ENCODE peak calls at places on chromosome 6, in six cellular contexts. P is GM23338; D is IMR-90; Z is heart left ventricle; M is CD8-positive, alpha-beta T cell; W is breast epithelium. T is an unnamed sample. For H3K4me1, the result is how much of the 10 kb centered on the place peaks cover.

GRCh38 chr6:41022294-41022693 is 16.7 kb downstream of the UNC5CL start:
- DNase-seq in P (no peak), D (no peak), Z (no peak), M (no peak), W (no peak), T (no peak)

GRCh38 chr6:44333942-44334341 is 8.5 kb upstream of the SPATS1 start:
- DNase-seq in P (no peak), D (no peak), Z (no peak), M (no peak), W (no peak), T (no peak)

GRCh38 chr6:149114167-149114566 is 203.3 kb upstream of the TAB2 start:
- DNase-seq in P (no peak), D (no peak), Z (peak), M (no peak), W (peak), T (no peak)

GRCh38 chr6:79188885-79189505 is 45.5 kb downstream of the HMGN3 start:
- DNase-seq in P (peak), D (no peak), Z (no peak), M (no peak), W (peak), T (no peak)

GRCh38 chr6:102387351-102388033 is 994.0 kb downstream of the GRIK2 start:
- DNase-seq in P (no peak), D (no peak), Z (no peak), M (no peak), W (no peak), T (no peak)

GRCh38 chr6:24743944-24744335 is 25.0 kb upstream of the C6orf62 start:
- DNase-seq in P (no peak), D (no peak), Z (no peak), M (no peak), W (no peak), T (no peak)

GRCh38 chr6:31383149-31383548 is 20.2 kb upstream of the MICA start:
- DNase-seq in P (no peak), D (no peak), Z (no peak), M (no peak), W (no peak), T (no peak)

GRCh38 chr6:138467901-138468300 is 31.4 kb downstream of the NHSL1 start:
- DNase-seq in P (no peak), D (peak), Z (no peak), M (no peak), W (no peak), T (no peak)

GRCh38 chr6:80021591-80021990 is 17.1 kb downstream of the TTK start:
- DNase-seq in P (no peak), D (no peak), Z (no peak), M (no peak), W (no peak), T (no peak)

GRCh38 chr6:56459030-56459805 is 183.5 kb downstream of the DST start:
- DNase-seq in P (no peak), D (no peak), Z (no peak), M (no peak), W (no peak), T (no peak)

GRCh38 chr6:79605061-79605460 is 26.1 kb upstream of the SH3BGRL2 start:
- DNase-seq in P (no peak), D (peak), Z (no peak), M (no peak), W (no peak), T (no peak)

GRCh38 chr6:31186052-31186734 is 15.7 kb upstream of the POU5F1 start:
- DNase-seq in P (no peak), D (no peak), Z (peak), M (no peak), W (peak), T (peak)

GRCh38 chr6:151239603-151240035 is at the start of gene AKAP12:
- DNase-seq in P (peak), D (peak), Z (peak), M (no peak), W (no peak), T (no peak)

GRCh38 chr6:41548098-41548840 is 2.1 kb downstream of the FOXP4 start:
- DNase-seq in P (peak), D (no peak), Z (no peak), M (no peak), W (no peak), T (peak)

GRCh38 chr6:17907467-17908229 is 79.8 kb downstream of the KIF13A start:
- DNase-seq in P (no peak), D (peak), Z (peak), M (no peak), W (peak), T (no peak)

GRCh38 chr6:39301606-39302005 is 12.6 kb downstream of the KCNK17 start:
- DNase-seq in P (peak), D (no peak), Z (no peak), M (no peak), W (no peak), T (no peak)

GRCh38 chr6:28633445-28634215 is 107.9 kb downstream of the GPX5 start:
- DNase-seq in P (peak), D (no peak), Z (no peak), M (no peak), W (no peak), T (peak)

GRCh38 chr6:84639396-84639795 is 125.0 kb downstream of the TBX18 start:
- DNase-seq in P (no peak), D (no peak), Z (no peak), M (no peak), W (no peak), T (no peak)

GRCh38 chr6:48826884-48827701 is 636.0 kb downstream of the MMUT start:
- DNase-seq in P (no peak), D (peak), Z (no peak), M (no peak), W (no peak), T (no peak)

GRCh38 chr6:159107451-159108260 is 61.5 kb upstream of the FNDC1 start:
- DNase-seq in P (no peak), D (no peak), Z (no peak), M (peak), W (no peak), T (no peak)

GRCh38 chr6:37554480-37554819 is 54.8 kb upstream of the CCDC167 start:
- DNase-seq in P (no peak), D (peak), Z (no peak), M (no peak), W (no peak), T (no peak)

GRCh38 chr6:72622094-72622540 is 253 bp downstream of the KCNQ5 start:
- DNase-seq in P (peak), D (peak), Z (no peak), M (peak), W (no peak), T (peak)

GRCh38 chr6:7406743-7407142 is 17.1 kb downstream of the RIOK1 start:
- DNase-seq in P (no peak), D (peak), Z (no peak), M (no peak), W (no peak), T (no peak)

GRCh38 chr6:157946865-157947532 is 34.7 kb upstream of the SYNJ2 start:
- DNase-seq in P (peak), D (peak), Z (no peak), M (no peak), W (no peak), T (no peak)

GRCh38 chr6:51099201-51099600 is 280.5 kb downstream of the TFAP2B start:
- DNase-seq in P (no peak), D (no peak), Z (no peak), M (no peak), W (no peak), T (no peak)

GRCh38 chr6:15457903-15458530 is 204.8 kb downstream of the DTNBP1 start:
- DNase-seq in P (no peak), D (no peak), Z (no peak), M (no peak), W (no peak), T (no peak)

GRCh38 chr6:6788394-6789020 is 200.0 kb downstream of the LY86 start:
- DNase-seq in P (peak), D (no peak), Z (no peak), M (no peak), W (no peak), T (no peak)

GRCh38 chr6:93727447-93727846 is 308.1 kb upstream of the EPHA7 start:
- DNase-seq in P (no peak), D (no peak), Z (no peak), M (no peak), W (no peak), T (no peak)

GRCh38 chr6:7803219-7803618 is 77.3 kb downstream of the BMP6 start:
- DNase-seq in P (no peak), D (no peak), Z (no peak), M (no peak), W (no peak), T (no peak)

GRCh38 chr6:38493929-38494547 is 145.7 kb downstream of the BTBD9 start:
- DNase-seq in P (peak), D (peak), Z (peak), M (peak), W (peak), T (peak)

GRCh38 chr6:10256113-10256690 is 158.7 kb downstream of the TFAP2A start:
- DNase-seq in P (peak), D (no peak), Z (no peak), M (no peak), W (no peak), T (no peak)

GRCh38 chr6:137678451-137678850 is 184.3 kb upstream of the OLIG3 start:
- DNase-seq in P (no peak), D (no peak), Z (no peak), M (no peak), W (no peak), T (no peak)

GRCh38 chr6:19477563-19477962 is 359.6 kb upstream of the ID4 start:
- DNase-seq in P (no peak), D (no peak), Z (no peak), M (no peak), W (no peak), T (no peak)

GRCh38 chr6:39490120-39490519 is 167.6 kb upstream of the KCNK16 start:
- DNase-seq in P (no peak), D (no peak), Z (no peak), M (no peak), W (no peak), T (no peak)

GRCh38 chr6:44859901-44860410 is 468.2 kb upstream of the RUNX2 start:
- DNase-seq in P (no peak), D (peak), Z (no peak), M (no peak), W (no peak), T (no peak)

GRCh38 chr6:22827760-22828159 is 258.4 kb downstream of the HDGFL1 start:
- DNase-seq in P (no peak), D (peak), Z (no peak), M (no peak), W (no peak), T (no peak)

GRCh38 chr6:41798901-41799300 is 11.4 kb downstream of the TOMM6 start:
- DNase-seq in P (no peak), D (no peak), Z (no peak), M (no peak), W (no peak), T (no peak)

GRCh38 chr6:16481680-16482079 is 243.3 kb downstream of the GMPR start:
- DNase-seq in P (no peak), D (no peak), Z (no peak), M (peak), W (no peak), T (no peak)

GRCh38 chr6:49541210-49541724 is 9.2 kb upstream of the C6orf141 start:
- DNase-seq in P (no peak), D (peak), Z (no peak), M (no peak), W (no peak), T (no peak)

DNA sequence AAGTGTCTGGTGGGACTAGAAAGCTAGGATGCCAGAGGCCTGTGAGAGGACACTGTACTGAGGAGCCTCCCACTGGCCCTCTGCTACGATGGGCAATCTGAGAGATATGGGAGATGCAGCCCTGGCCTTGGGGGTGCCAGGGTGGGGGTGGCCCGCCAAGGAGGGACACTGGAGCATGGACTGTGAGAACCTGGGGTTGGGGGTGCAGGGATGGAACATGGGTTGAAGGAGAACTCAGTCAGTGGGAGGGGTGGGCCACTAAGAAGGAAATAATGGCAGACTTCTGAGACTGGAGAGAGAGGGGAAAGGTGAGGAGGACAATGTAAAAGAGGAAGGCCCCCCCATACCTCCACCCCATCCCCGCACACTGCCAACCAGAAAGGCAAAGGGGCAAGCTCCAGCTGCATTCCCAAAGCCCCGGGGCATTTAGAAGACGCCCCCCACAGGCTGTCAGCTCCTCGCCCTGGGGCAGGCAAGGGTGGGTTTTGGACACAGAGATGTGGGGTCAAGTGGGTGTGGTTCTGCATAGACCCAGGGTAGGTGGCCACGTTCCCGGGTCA is 20.9 kb upstream of the SLC22A7 start:
- DNase-seq in P (no peak), D (no peak), Z (no peak), M (no peak), W (no peak), T (no peak)
- H3K4me1 ChIP-seq in P (under half), D (under half), Z (under half), M (under half), W (under half), T (under half)

GRCh38 chr6:167855825-167856425 is 29.2 kb downstream of the AFDN start:
- DNase-seq in P (no peak), D (peak), Z (no peak), M (no peak), W (no peak), T (no peak)
- H3K4me1 ChIP-seq in P (half or more), D (under half), Z (under half), M (under half), W (under half), T (under half)

DNA sequence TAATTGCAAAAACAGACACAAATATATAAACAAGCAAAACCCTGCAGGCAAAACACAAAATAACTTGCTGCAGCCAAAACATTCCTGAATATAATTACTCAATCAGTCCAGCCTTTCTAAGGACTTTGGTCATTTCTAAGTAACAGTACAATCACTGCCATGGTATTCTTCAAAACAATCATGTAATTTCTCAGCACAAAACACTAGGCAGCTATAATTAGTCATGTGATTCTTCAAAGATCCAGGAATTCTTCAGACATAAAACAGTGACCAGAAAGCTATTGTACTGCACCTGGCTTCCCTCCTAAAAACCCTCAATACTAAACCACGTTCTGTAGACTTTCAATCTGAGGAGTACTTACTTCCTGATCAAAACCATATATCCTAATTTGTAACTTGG is 881.1 kb downstream of the EPHA7 start:
- DNase-seq in P (no peak), D (no peak), Z (no peak), M (no peak), W (no peak), T (no peak)
- H3K4me1 ChIP-seq in P (under half), D (under half), Z (under half), M (under half), W (under half), T (under half)

DNA sequence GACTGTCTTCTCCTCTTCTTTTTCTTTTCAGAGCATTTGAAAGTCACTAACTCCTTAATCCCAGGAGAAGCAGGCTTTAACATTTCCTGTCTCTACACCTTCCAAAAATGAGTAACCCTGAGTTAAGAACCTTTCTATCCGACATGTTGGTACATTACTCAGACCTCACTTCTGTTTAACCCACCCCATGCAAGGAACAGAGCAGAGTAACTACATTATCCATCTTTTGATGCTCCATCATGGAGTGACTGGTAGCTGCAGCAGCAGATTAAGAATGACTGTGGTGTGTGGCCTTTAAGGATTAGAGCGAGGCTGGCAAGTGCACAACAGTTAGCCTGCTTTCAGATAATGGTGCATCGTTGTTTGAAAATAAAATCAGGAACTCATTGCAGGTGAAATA is 2.0 kb downstream of the TRAF3IP2 start:
- DNase-seq in P (no peak), D (peak), Z (no peak), M (no peak), W (no peak), T (no peak)
- H3K4me1 ChIP-seq in P (under half), D (under half), Z (under half), M (under half), W (under half), T (under half)

GRCh38 chr6:134676307-134677281 is 273.3 kb downstream of the ALDH8A1 start:
- DNase-seq in P (no peak), D (peak), Z (no peak), M (no peak), W (no peak), T (no peak)
- H3K4me1 ChIP-seq in P (under half), D (under half), Z (under half), M (under half), W (under half), T (under half)

DNA sequence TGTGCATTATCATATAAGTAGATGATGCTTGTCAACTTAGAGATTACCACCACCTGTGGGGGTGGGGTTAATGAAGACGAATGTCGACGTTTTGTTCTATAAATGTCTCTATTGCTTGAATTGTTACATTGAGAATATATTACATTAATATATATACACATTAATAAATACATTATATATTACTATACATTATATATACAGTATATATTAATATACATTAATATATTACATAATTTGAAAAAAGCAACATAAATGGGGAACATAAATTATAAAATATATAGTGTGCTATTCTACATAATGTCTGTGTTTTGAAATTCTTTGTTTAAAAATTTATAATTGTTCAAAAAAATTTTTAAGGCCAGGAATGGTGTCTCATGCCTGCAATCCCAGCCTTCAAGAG is 81.1 kb downstream of the ALDH8A1 start:
- DNase-seq in P (no peak), D (no peak), Z (no peak), M (no peak), W (no peak), T (no peak)
- H3K4me1 ChIP-seq in P (under half), D (under half), Z (under half), M (under half), W (under half), T (under half)

GRCh38 chr6:11427091-11427739 is 110.3 kb upstream of the TMEM170B start:
- DNase-seq in P (no peak), D (no peak), Z (no peak), M (no peak), W (no peak), T (no peak)
- H3K4me1 ChIP-seq in P (under half), D (under half), Z (under half), M (under half), W (under half), T (under half)

GRCh38 chr6:3443221-3443515 is 13.7 kb downstream of the SLC22A23 start:
- DNase-seq in P (no peak), D (no peak), Z (no peak), M (no peak), W (no peak), T (no peak)

GRCh38 chr6:3447005-3447404 is 9.8 kb downstream of the SLC22A23 start:
- DNase-seq in P (no peak), D (no peak), Z (no peak), M (no peak), W (no peak), T (no peak)

GRCh38 chr6:3449321-3449720 is 7.5 kb downstream of the SLC22A23 start:
- DNase-seq in P (no peak), D (no peak), Z (no peak), M (no peak), W (no peak), T (no peak)

GRCh38 chr6:3444276-3445088 is 12.4 kb downstream of the SLC22A23 start:
- DNase-seq in P (no peak), D (no peak), Z (no peak), M (no peak), W (no peak), T (no peak)

GRCh38 chr6:3446197-3446596 is 10.7 kb downstream of the SLC22A23 start:
- DNase-seq in P (no peak), D (no peak), Z (no peak), M (no peak), W (no peak), T (no peak)
- H3K4me1 ChIP-seq in P (under half), D (under half), Z (under half), M (under half), W (under half), T (under half)

GRCh38 chr6:90231798-90232197 is 64.8 kb downstream of the BACH2 start:
- DNase-seq in P (no peak), D (no peak), Z (no peak), M (no peak), W (no peak), T (no peak)

GRCh38 chr6:90227693-90228092 is 69.0 kb downstream of the BACH2 start:
- DNase-seq in P (no peak), D (no peak), Z (no peak), M (no peak), W (no peak), T (no peak)

GRCh38 chr6:90230547-90231240 is 65.9 kb downstream of the BACH2 start:
- DNase-seq in P (peak), D (no peak), Z (no peak), M (no peak), W (no peak), T (no peak)

GRCh38 chr6:90233994-90234393 is 62.6 kb downstream of the BACH2 start:
- DNase-seq in P (no peak), D (no peak), Z (no peak), M (peak), W (no peak), T (no peak)

GRCh38 chr6:90231308-90231707 is 65.3 kb downstream of the BACH2 start:
- DNase-seq in P (no peak), D (no peak), Z (no peak), M (no peak), W (no peak), T (no peak)
- H3K4me1 ChIP-seq in P (under half), D (under half), Z (under half), M (half or more), W (under half), T (under half)